ENCODE peak calls at places on chromosomes 2 and 18, in ten cellular contexts. O is NT2/D1; V is neuronal stem cell; Z is body of pancreas; L is H9; W is heart right ventricle; P is SJSA1; C is fibroblast of lung; G is BE2C; J is CD8-positive, alpha-beta memory T cell. S is an unnamed sample.

GRCh38 chr2:84713441-84713840 is 167.4 kb downstream of the TRABD2A start:
- DNase-seq in P (no peak), J (no peak), L (no peak), G (no peak), O (no peak), Z (no peak), V (no peak), C (no peak), W (no peak), S (no peak)

GRCh38 chr2:23092831-23093230 is 292.1 kb upstream of the KLHL29 start:
- DNase-seq in J (no peak), Z (no peak), L (no peak), V (peak; percentile 53), P (no peak), G (no peak), O (no peak), C (peak; percentile 13), W (no peak), S (no peak)

GRCh38 chr2:150127271-150127990 is 360.0 kb downstream of the RND3 start:
- DNase-seq in V (no peak), L (no peak), O (no peak), P (no peak), J (no peak), Z (no peak), C (no peak), W (no peak), G (no peak), S (no peak)

GRCh38 chr2:3522851-3523481 is 3.6 kb upstream of the ADI1 start:
- DNase-seq in G (no peak), C (peak; percentile 65), W (no peak), V (no peak), P (no peak), J (no peak), O (no peak), L (no peak), Z (peak; percentile 44), S (no peak)

GRCh38 chr18:75360206-75360605 is 67.3 kb downstream of the SMIM21 start:
- DNase-seq in G (no peak), P (peak; percentile 95), J (no peak), Z (no peak), L (no peak), W (no peak), V (no peak), O (no peak), C (no peak), S (no peak)

GRCh38 chr2:38239452-38239851 is 137.6 kb downstream of the ATL2 start:
- DNase-seq in G (no peak), L (no peak), Z (no peak), P (no peak), V (no peak), J (no peak), W (no peak), O (no peak), C (no peak), S (no peak)

GRCh38 chr2:99957724-99958123 is 184.7 kb downstream of the AFF3 start:
- DNase-seq in V (no peak), C (no peak), J (no peak), P (no peak), G (no peak), L (no peak), W (no peak), O (no peak), Z (no peak), S (no peak)

GRCh38 chr2:147482590-147483292 is 362.1 kb upstream of the ACVR2A start:
- DNase-seq in W (no peak), V (no peak), C (no peak), Z (no peak), G (no peak), L (no peak), P (no peak), O (no peak), J (no peak), S (no peak)

GRCh38 chr2:53442783-53443182 is 324.8 kb upstream of the CHAC2 start:
- DNase-seq in W (no peak), L (peak; percentile 57), O (no peak), G (peak; percentile 7), Z (peak; percentile 21), V (no peak), J (no peak), P (no peak), C (no peak), S (no peak)

GRCh38 chr2:53450885-53451284 is 316.7 kb upstream of the CHAC2 start:
- DNase-seq in P (no peak), G (no peak), V (no peak), L (no peak), C (no peak), O (no peak), W (no peak), J (no peak), Z (peak; percentile 9), S (no peak)

GRCh38 chr2:53448591-53448990 is 319.0 kb upstream of the CHAC2 start:
- DNase-seq in J (no peak), Z (no peak), L (no peak), G (no peak), W (no peak), P (no peak), O (no peak), C (peak; percentile 17), V (no peak), S (no peak)

DNA sequence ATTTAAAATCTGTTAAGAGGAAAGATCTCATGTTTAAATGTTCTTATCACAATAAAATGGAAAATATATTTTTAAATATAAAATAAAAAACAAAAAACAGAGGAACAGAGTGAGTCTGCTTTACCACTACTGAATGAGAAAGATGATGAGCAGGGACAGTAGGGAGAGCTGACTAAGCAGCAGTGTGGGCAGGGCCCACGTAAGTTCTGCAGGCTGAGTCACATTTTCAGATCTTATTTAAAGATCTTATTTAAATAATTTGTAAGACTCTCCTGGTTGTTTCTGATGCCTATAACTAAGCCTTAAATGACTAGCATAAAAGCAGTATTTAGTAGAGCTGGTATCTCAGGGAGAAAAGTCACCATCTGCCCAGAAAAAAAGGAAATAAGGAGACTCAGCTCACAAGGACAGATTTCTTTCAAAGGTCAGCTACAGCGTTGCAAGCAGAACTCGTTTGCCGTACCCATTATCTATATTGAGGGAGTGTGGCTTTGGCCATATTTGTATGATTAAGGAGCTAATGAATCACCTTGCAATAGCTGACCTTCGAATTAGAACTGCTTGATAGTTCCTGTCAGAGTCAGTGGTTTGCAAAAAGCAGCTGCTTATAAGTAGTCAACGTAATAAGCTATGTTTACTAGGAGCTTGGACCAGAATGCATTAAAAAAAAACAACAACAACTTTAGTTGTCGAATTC is 322.1 kb upstream of the CHAC2 start:
- DNase-seq in G (no peak), J (no peak), C (peak; percentile 27), W (no peak), Z (no peak), O (no peak), L (no peak), V (no peak), P (no peak), S (no peak)
- H3K4me1 ChIP-seq in G (no peaks in the 10 kb centered on the region), J (no peaks in the 10 kb centered on the region), C (peaks cover 3% of the 10 kb centered on the region), W (no peaks in the 10 kb centered on the region), Z (peaks cover 4% of the 10 kb centered on the region), O (no peaks in the 10 kb centered on the region), L (peaks cover 2% of the 10 kb centered on the region), V (no peaks in the 10 kb centered on the region), P (no peaks in the 10 kb centered on the region), S (no peaks in the 10 kb centered on the region)

GRCh38 chr2:9002637-9003365 is 683 bp downstream of the MBOAT2 start:
- DNase-seq in W (peak; percentile 6), P (peak; percentile 44), L (no peak), Z (no peak), V (peak; percentile 29), O (peak; percentile 44), G (peak; percentile 38), J (peak; percentile 46), C (peak; percentile 34), S (peak; percentile 87)
- H3K4me1 ChIP-seq in W (peaks cover 35% of the 10 kb centered on the region), P (peaks cover 38% of the 10 kb centered on the region), L (no peaks in the 10 kb centered on the region), Z (peaks cover 13% of the 10 kb centered on the region), V (peaks cover 2% of the 10 kb centered on the region), O (no peaks in the 10 kb centered on the region), G (peaks cover 14% of the 10 kb centered on the region), J (peaks cover 4% of the 10 kb centered on the region), C (peaks cover 2% of the 10 kb centered on the region), S (peaks cover 20% of the 10 kb centered on the region)

DNA sequence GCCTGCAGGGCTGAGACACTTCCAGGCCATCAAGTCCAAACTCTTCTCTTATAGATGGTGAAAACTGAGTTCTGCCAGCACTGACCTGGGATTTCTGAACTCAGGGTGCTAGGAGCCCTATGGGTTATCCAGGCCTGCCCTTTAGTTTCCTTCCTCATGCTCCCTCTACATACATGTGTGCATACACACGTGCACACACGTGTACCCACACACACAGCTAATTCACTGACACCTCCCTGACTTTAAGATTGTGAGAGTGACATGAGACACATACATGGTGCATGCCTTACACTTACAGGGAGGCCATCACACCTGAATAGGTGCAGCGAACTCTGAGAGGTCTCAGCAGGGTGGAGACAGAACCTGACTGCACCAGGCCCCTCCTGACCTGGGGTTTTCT is 267.4 kb downstream of the CYP26B1 start:
- DNase-seq in C (no peak), V (no peak), L (no peak), W (no peak), O (no peak), J (no peak), Z (no peak), G (no peak), P (no peak), S (no peak)
- H3K4me1 ChIP-seq in C (peaks cover 26% of the 10 kb centered on the region), V (no peaks in the 10 kb centered on the region), L (no peaks in the 10 kb centered on the region), W (peaks cover 40% of the 10 kb centered on the region), O (peaks cover 5% of the 10 kb centered on the region), J (no peaks in the 10 kb centered on the region), Z (peaks cover 13% of the 10 kb centered on the region), G (no peaks in the 10 kb centered on the region), P (peaks cover 34% of the 10 kb centered on the region), S (peaks cover 43% of the 10 kb centered on the region)

GRCh38 chr18:49224130-49224529 is 236.3 kb downstream of the DYM start:
- DNase-seq in L (no peak), Z (no peak), W (no peak), O (no peak), G (no peak), P (no peak), J (no peak), C (no peak), V (no peak), S (no peak)

GRCh38 chr18:49225160-49225559 is 235.3 kb downstream of the DYM start:
- DNase-seq in J (no peak), P (no peak), W (no peak), L (no peak), G (no peak), C (peak; percentile 48), V (no peak), O (no peak), Z (no peak), S (no peak)

GRCh38 chr18:49228182-49228581 is 232.3 kb downstream of the DYM start:
- DNase-seq in J (no peak), Z (no peak), W (no peak), O (no peak), L (no peak), C (no peak), G (no peak), V (no peak), P (no peak), S (no peak)

GRCh38 chr18:49227456-49227855 is 233.0 kb downstream of the DYM start:
- DNase-seq in V (no peak), Z (no peak), O (no peak), G (no peak), W (no peak), P (no peak), J (peak; percentile 59), C (no peak), L (no peak), S (no peak)

DNA sequence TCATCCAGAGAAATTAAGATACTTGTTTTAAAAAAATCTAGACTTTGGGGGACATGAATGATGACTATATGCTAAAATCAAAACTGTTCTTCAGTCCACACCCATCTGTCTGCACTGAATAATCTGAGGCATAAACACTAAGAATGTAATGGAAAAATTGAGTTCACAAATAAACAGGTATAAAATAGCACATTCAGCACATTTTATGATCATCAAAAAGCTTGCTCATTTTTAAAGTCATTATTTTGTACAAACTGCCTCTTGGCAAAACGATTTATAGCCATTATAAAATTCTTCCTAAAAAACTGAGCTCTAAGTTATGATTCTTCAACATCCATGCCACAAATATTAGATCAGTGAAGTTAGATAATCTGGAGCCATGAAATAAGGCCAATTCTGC is 233.5 kb downstream of the DYM start:
- DNase-seq in C (no peak), L (no peak), G (no peak), P (no peak), V (no peak), Z (no peak), W (no peak), J (no peak), O (no peak), S (no peak)
- H3K4me1 ChIP-seq in C (no peaks in the 10 kb centered on the region), L (no peaks in the 10 kb centered on the region), G (no peaks in the 10 kb centered on the region), P (no peaks in the 10 kb centered on the region), V (no peaks in the 10 kb centered on the region), Z (no peaks in the 10 kb centered on the region), W (peaks cover 16% of the 10 kb centered on the region), J (peaks cover 12% of the 10 kb centered on the region), O (no peaks in the 10 kb centered on the region), S (peaks cover 11% of the 10 kb centered on the region)

S was measured in spleen.